ENCODE peak calls at places on chromosome 2, in nine cellular contexts. F, Y, I, S, D, N, P, K and Q are unnamed samples.

GRCh38 chr2:242020196-242021004 is 150.9 kb downstream of the RTP5 start:
- DNase-seq in P (no peak), K (no peak), D (no peak), Y (no peak), I (no peak), S (peak), F (peak), N (no peak), Q (no peak)

GRCh38 chr2:162075689-162076132 is 1.7 kb upstream of the DPP4 start:
- DNase-seq in K (no peak), Y (peak), N (no peak), D (no peak), P (peak), S (peak), F (no peak), I (no peak), Q (no peak)

GRCh38 chr2:44777542-44777941 is 164.0 kb upstream of the SIX3 start:
- DNase-seq in Y (peak), S (no peak), K (no peak), P (no peak), F (no peak), N (peak), D (no peak), I (no peak), Q (no peak)

GRCh38 chr2:108917526-108917925 is 71.5 kb downstream of the EDAR start:
- DNase-seq in K (no peak), N (no peak), F (no peak), D (no peak), P (no peak), S (no peak), I (no peak), Y (no peak), Q (no peak)

GRCh38 chr2:153476491-153477095 is 2.0 kb downstream of the RPRM start:
- DNase-seq in K (no peak), F (no peak), Y (no peak), P (no peak), N (peak), S (no peak), D (no peak), I (no peak), Q (no peak)

GRCh38 chr2:65313126-65313953 is 85.7 kb downstream of the ACTR2 start:
- DNase-seq in D (no peak), P (peak), N (no peak), S (no peak), K (no peak), I (no peak), F (no peak), Y (no peak), Q (no peak)

GRCh38 chr2:224946911-224947310 is 95.4 kb downstream of the DOCK10 start:
- DNase-seq in I (no peak), F (peak), S (peak), Y (no peak), D (no peak), P (peak), K (no peak), N (no peak), Q (no peak)

GRCh38 chr2:169225233-169225750 is 137.0 kb downstream of the LRP2 start:
- DNase-seq in K (no peak), N (no peak), P (no peak), F (no peak), I (no peak), Y (no peak), S (no peak), D (no peak), Q (no peak)

GRCh38 chr2:141647353-141647752 is 483.5 kb downstream of the LRP1B start:
- DNase-seq in S (no peak), D (no peak), N (no peak), P (no peak), I (no peak), Y (no peak), K (no peak), F (no peak), Q (no peak)

GRCh38 chr2:28445448-28446258 is 50.2 kb upstream of the PLB1 start:
- DNase-seq in N (no peak), K (no peak), F (no peak), S (peak), D (peak), Y (peak), I (no peak), P (peak), Q (peak)

GRCh38 chr2:61193670-61194561 is 31.9 kb downstream of the C2orf74 start:
- DNase-seq in K (no peak), D (no peak), Y (no peak), N (no peak), F (no peak), I (no peak), P (no peak), S (peak), Q (no peak)

GRCh38 chr2:73203055-73203681 is 794 bp downstream of the NOTO start:
- DNase-seq in I (no peak), Y (no peak), P (peak), K (no peak), N (peak), F (no peak), D (no peak), S (no peak), Q (no peak)

GRCh38 chr2:78992807-78993517 is 32.5 kb upstream of the REG3G start:
- DNase-seq in P (no peak), D (no peak), S (no peak), I (peak), Y (no peak), F (no peak), N (peak), K (no peak), Q (no peak)

GRCh38 chr2:124804014-124804940 is 779.2 kb downstream of the CNTNAP5 start:
- DNase-seq in N (peak), P (peak), K (no peak), I (no peak), D (peak), F (peak), Y (no peak), S (peak), Q (peak)

GRCh38 chr2:37862620-37863019 is 62.5 kb upstream of the RMDN2 start:
- DNase-seq in S (no peak), F (no peak), Y (no peak), D (no peak), P (no peak), I (no peak), N (no peak), K (no peak), Q (no peak)

GRCh38 chr2:234308814-234309195 is 188.1 kb downstream of the ARL4C start:
- DNase-seq in I (no peak), S (peak), N (no peak), D (no peak), K (peak), P (peak), Y (peak), F (peak), Q (no peak)

GRCh38 chr2:144629937-144630336 is 110.0 kb upstream of the ZEB2 start:
- DNase-seq in F (no peak), I (no peak), P (peak), K (no peak), S (no peak), N (no peak), D (no peak), Y (no peak), Q (no peak)

GRCh38 chr2:83827618-83828017 is 631.5 kb downstream of the SUCLG1 start:
- DNase-seq in I (no peak), F (no peak), D (no peak), P (no peak), Y (no peak), S (no peak), N (no peak), K (no peak), Q (no peak)

GRCh38 chr2:235021752-235022151 is 69.9 kb downstream of the SH3BP4 start:
- DNase-seq in P (peak), K (no peak), I (no peak), Y (no peak), F (no peak), S (peak), N (no peak), D (peak), Q (peak)

GRCh38 chr2:106205488-106205887 is 11.4 kb upstream of the UXS1 start:
- DNase-seq in F (no peak), P (no peak), S (no peak), N (no peak), D (no peak), Y (no peak), I (no peak), K (no peak), Q (no peak)

GRCh38 chr2:142710336-142710735 is 167.1 kb upstream of the KYNU start:
- DNase-seq in N (no peak), P (no peak), F (no peak), I (no peak), K (no peak), D (no peak), Y (no peak), S (no peak), Q (no peak)

GRCh38 chr2:144548532-144549191 is 28.7 kb upstream of the ZEB2 start:
- DNase-seq in Y (peak), N (no peak), I (no peak), K (no peak), F (peak), P (no peak), S (no peak), D (no peak), Q (no peak)

GRCh38 chr2:28665041-28665704 is 86.5 kb upstream of the PPP1CB start:
- DNase-seq in S (peak), P (peak), I (no peak), Y (no peak), N (peak), K (no peak), D (peak), F (no peak), Q (no peak)

GRCh38 chr2:201406077-201406662 is 45.1 kb downstream of the TRAK2 start:
- DNase-seq in P (peak), N (no peak), Y (no peak), S (peak), F (no peak), I (no peak), D (peak), K (no peak), Q (no peak)

GRCh38 chr2:25639131-25639530 is 34.2 kb downstream of the DTNB start:
- DNase-seq in D (no peak), N (no peak), F (no peak), Y (no peak), K (no peak), I (no peak), S (no peak), P (no peak), Q (no peak)